ENCODE peak calls at places on chromosomes 4 and X, in four cellular contexts. One of them, this sample, is unnamed.

GRCh38 chr4:158644341-158644740 is 27.3 kb downstream of the C4orf46 start:
- DNase-seq in GM12878: no peak
- DNase-seq in SK-N-SH: no peak
- DNase-seq in HepG2: no peak
- DNase-seq in this sample: no peak

GRCh38 chr4:23932935-23933334 is 43.1 kb upstream of the PPARGC1A start:
- DNase-seq in GM12878: no peak
- DNase-seq in SK-N-SH: no peak
- DNase-seq in HepG2: no peak
- DNase-seq in this sample: no peak

GRCh38 chr4:109368661-109369060 is 65.0 kb upstream of the SEC24B start:
- DNase-seq in GM12878: no peak
- DNase-seq in SK-N-SH: no peak
- DNase-seq in HepG2: no peak
- DNase-seq in this sample: no peak

GRCh38 chr4:41644288-41644914 is 104.1 kb downstream of the PHOX2B start:
- DNase-seq in GM12878: no peak
- DNase-seq in SK-N-SH: peak; percentile 75
- DNase-seq in HepG2: peak; percentile 3
- DNase-seq in this sample: no peak

GRCh38 chrX:20011608-20012007 is 20.7 kb upstream of the BCLAF3 start:
- DNase-seq in GM12878: no peak
- DNase-seq in SK-N-SH: no peak
- DNase-seq in HepG2: no peak
- DNase-seq in this sample: no peak

GRCh38 chr4:138540056-138540800 is 298.1 kb upstream of the SLC7A11 start:
- DNase-seq in GM12878: no peak
- DNase-seq in SK-N-SH: no peak
- DNase-seq in HepG2: no peak
- DNase-seq in this sample: no peak

GRCh38 chrX:74232859-74233258 is 71.1 kb upstream of the ZCCHC13 start:
- DNase-seq in GM12878: no peak
- DNase-seq in SK-N-SH: peak; percentile 5
- DNase-seq in HepG2: peak; percentile 27
- DNase-seq in this sample: no peak

GRCh38 chr4:14167876-14168510 is 540.5 kb upstream of the BOD1L1 start:
- DNase-seq in GM12878: no peak
- DNase-seq in SK-N-SH: no peak
- DNase-seq in HepG2: no peak
- DNase-seq in this sample: no peak

GRCh38 chr4:42720514-42720913 is 63.6 kb upstream of the ATP8A1 start:
- DNase-seq in GM12878: no peak
- DNase-seq in SK-N-SH: no peak
- DNase-seq in HepG2: no peak
- DNase-seq in this sample: no peak
- TF ChIP-seq PBX3 in GM12878: no peak
- TF ChIP-seq PBX3 in SK-N-SH: no peak
- TF ChIP-seq PBX3 in HepG2: no peak
- TF ChIP-seq PBX3 in this sample: no peak

DNA sequence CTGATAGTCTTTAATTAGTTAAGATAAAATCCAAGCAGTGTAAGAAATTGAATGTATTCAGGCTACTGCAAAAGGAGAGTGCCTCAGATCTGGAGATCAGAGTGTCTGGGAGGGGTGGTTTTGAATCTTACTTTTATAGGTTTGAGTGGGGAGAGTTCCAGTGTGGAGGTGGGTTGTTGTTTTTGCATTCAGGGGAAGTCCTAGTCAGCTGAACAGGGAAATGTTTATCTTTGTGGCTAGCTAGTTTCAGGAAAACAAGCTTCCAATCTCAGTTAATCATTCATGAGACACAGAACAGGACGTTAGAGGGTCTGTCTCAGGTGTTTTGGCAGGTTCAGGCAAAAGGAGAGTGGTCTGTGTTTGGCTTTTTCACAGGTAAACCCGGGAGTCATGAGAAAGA is 26.0 kb downstream of the ZNF81 start:
- DNase-seq in GM12878: no peak
- DNase-seq in SK-N-SH: no peak
- DNase-seq in HepG2: no peak
- DNase-seq in this sample: no peak
- H3K4me1 ChIP-seq in GM12878: no peaks in the 10 kb centered on the region
- H3K4me1 ChIP-seq in SK-N-SH: no peaks in the 10 kb centered on the region
- H3K4me1 ChIP-seq in HepG2: peaks cover 24% of the 10 kb centered on the region
- H3K4me1 ChIP-seq in this sample: no peaks in the 10 kb centered on the region

DNA sequence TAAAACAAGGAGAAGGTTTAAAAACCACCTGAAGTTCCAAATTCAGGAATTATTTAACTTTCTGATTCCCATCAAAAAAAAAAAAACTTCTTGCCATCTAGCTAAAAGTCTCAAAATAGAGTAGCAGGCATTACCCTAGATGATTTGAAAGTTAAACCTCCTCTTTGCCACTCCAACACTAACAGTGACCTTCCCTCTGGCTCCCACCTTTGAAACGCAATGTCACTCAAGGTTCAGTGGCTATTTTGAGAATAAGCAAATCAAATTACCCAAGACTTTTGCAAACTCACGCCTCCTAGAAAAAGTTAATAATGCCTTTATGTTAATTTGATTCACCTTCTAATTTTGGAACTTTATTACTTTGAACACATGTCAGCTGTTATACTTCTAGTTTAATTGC is 103.2 kb downstream of the ARHGAP6 start:
- DNase-seq in GM12878: no peak
- DNase-seq in SK-N-SH: no peak
- DNase-seq in HepG2: no peak
- DNase-seq in this sample: no peak
- TF ChIP-seq PBX3 in GM12878: no peak
- TF ChIP-seq PBX3 in SK-N-SH: no peak
- TF ChIP-seq PBX3 in HepG2: no peak
- TF ChIP-seq PBX3 in this sample: no peak

DNA sequence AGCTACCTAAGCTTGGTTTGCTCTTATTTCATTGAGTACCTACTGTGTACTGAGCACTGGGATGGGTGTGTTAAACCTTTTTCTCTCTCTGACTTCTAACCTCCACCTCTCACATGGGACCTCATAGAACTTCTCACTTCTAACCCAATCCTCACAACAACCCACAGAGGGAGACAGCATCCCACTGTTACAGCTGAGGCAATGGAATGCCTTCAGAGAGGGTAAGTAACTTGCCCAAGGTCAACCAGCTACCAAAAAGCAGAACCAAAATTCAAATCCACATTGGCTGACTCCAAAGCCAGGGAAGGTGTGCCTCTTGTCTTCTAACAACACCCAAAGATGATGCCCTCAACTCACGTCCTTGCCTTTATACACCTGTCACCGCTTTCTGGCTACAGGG is 5.4 kb downstream of the SEL1L3 start:
- DNase-seq in GM12878: no peak
- DNase-seq in SK-N-SH: no peak
- DNase-seq in HepG2: no peak
- DNase-seq in this sample: peak; percentile 25
- H3K4me1 ChIP-seq in GM12878: peaks cover 23% of the 10 kb centered on the region
- H3K4me1 ChIP-seq in SK-N-SH: peaks cover 16% of the 10 kb centered on the region
- H3K4me1 ChIP-seq in HepG2: peaks cover 8% of the 10 kb centered on the region
- H3K4me1 ChIP-seq in this sample: peaks cover 18% of the 10 kb centered on the region

This sample was measured in A549.